ENCODE peak calls at places on chromosome 3, in five cellular contexts. Z is M059J, F is Calu3, N is NCI-H69, P is Caki2. A is an unnamed sample.

GRCh38 chr3:119529883-119530282 is 29.5 kb downstream of the CD80 start:
- DNase-seq in Z (no peak), F (no peak), N (no peak), P (no peak), A (peak; percentile 75)

GRCh38 chr3:77081240-77081661 is 41.4 kb downstream of the ROBO2 start:
- DNase-seq in Z (no peak), F (peak; percentile 39), N (peak; percentile 94), P (peak; percentile 78), A (no peak)

GRCh38 chr3:44223274-44223673 is 18.4 kb upstream of the TOPAZ1 start:
- DNase-seq in Z (peak; percentile 21), F (no peak), N (no peak), P (no peak), A (no peak)

GRCh38 chr3:123618768-123619484 is 34.1 kb upstream of the HACD2 start:
- DNase-seq in Z (peak; percentile 70), F (peak; percentile 46), N (peak; percentile 74), P (no peak), A (peak; percentile 31)

GRCh38 chr3:50502584-50503423 is 630 bp downstream of the CACNA2D2 start:
- DNase-seq in Z (no peak), F (no peak), N (peak; percentile 54), P (no peak), A (no peak)

GRCh38 chr3:123712077-123712860 is 127.4 kb upstream of the HACD2 start:
- DNase-seq in Z (no peak), F (no peak), N (no peak), P (no peak), A (no peak)

GRCh38 chr3:34957707-34958106 is 681.6 kb upstream of the ARPP21 start:
- DNase-seq in Z (no peak), F (no peak), N (no peak), P (no peak), A (no peak)

GRCh38 chr3:194475978-194476377 is 10.8 kb downstream of the ATP13A3 start:
- DNase-seq in Z (peak; percentile 57), F (no peak), N (no peak), P (no peak), A (no peak)

GRCh38 chr3:36372534-36372935 is 7.8 kb upstream of the STAC start:
- DNase-seq in Z (peak; percentile 84), F (no peak), N (no peak), P (peak; percentile 62), A (no peak)

GRCh38 chr3:27312044-27312668 is 57.0 kb downstream of the NEK10 start:
- DNase-seq in Z (peak; percentile 82), F (peak; percentile 26), N (peak; percentile 69), P (peak; percentile 82), A (peak; percentile 46)

GRCh38 chr3:188947983-188948657 is 223.7 kb upstream of the TPRG1 start:
- DNase-seq in Z (peak; percentile 97), F (peak; percentile 86), N (peak; percentile 97), P (peak; percentile 93), A (peak; percentile 84)

A was measured in GM04503.